ENCODE peak calls at places on chromosomes 7 and 10, in ten cellular contexts. H, Q, K, X, R, Y, O, T, M and Z are unnamed samples.

GRCh38 chr7:27166475-27167169 is 1.3 kb upstream of the HOXA9 start:
- DNase-seq in K (no peak), X (peak; percentile 32), T (no peak), O (no peak), R (no peak), H (no peak), M (peak; percentile 50), Q (no peak), Y (no peak), Z (no peak)

GRCh38 chr7:78018541-78019456 is 220.2 kb downstream of the PHTF2 start:
- DNase-seq in K (no peak), X (peak; percentile 39), M (peak; percentile 58), O (no peak), H (peak; percentile 14), Y (peak; percentile 30), R (peak; percentile 76), Q (no peak), T (peak; percentile 35), Z (no peak)

GRCh38 chr10:484441-484924 is 205.0 kb downstream of the DIP2C start:
- DNase-seq in Q (no peak), Y (no peak), M (no peak), T (peak; percentile 84), O (no peak), K (no peak), R (peak; percentile 57), H (peak; percentile 69), X (no peak), Z (no peak)

GRCh38 chr10:95537543-95537930 is 23.6 kb downstream of the SORBS1 start:
- DNase-seq in O (no peak), R (no peak), T (no peak), M (no peak), X (no peak), H (no peak), K (no peak), Y (no peak), Q (no peak), Z (no peak)

GRCh38 chr7:150379590-150380379 is 655 bp downstream of the ZNF775 start:
- DNase-seq in O (no peak), Q (no peak), Y (no peak), T (no peak), M (no peak), K (no peak), R (no peak), X (no peak), H (no peak), Z (peak; percentile 38)

GRCh38 chr7:47724335-47724982 is 142.5 kb upstream of the TNS3 start:
- DNase-seq in T (peak; percentile 95), M (no peak), Y (no peak), K (peak; percentile 82), R (no peak), O (peak; percentile 59), H (peak; percentile 76), X (no peak), Q (no peak), Z (peak; percentile 47)

GRCh38 chr10:29861811-29862505 is 197.4 kb downstream of the JCAD start:
- DNase-seq in Y (no peak), K (no peak), Q (no peak), O (no peak), H (no peak), R (no peak), M (no peak), T (no peak), X (no peak), Z (no peak)

GRCh38 chr7:44697136-44698045 is 51.3 kb upstream of the ZMIZ2 start:
- DNase-seq in M (no peak), T (no peak), Y (no peak), H (no peak), X (no peak), Q (no peak), R (no peak), O (no peak), K (no peak), Z (no peak)

GRCh38 chr7:142420554-142421362 is 162.9 kb upstream of the PRSS58 start:
- DNase-seq in Q (no peak), O (no peak), R (no peak), X (no peak), T (peak; percentile 65), M (no peak), K (no peak), Y (no peak), H (peak; percentile 43), Z (peak; percentile 49)

DNA sequence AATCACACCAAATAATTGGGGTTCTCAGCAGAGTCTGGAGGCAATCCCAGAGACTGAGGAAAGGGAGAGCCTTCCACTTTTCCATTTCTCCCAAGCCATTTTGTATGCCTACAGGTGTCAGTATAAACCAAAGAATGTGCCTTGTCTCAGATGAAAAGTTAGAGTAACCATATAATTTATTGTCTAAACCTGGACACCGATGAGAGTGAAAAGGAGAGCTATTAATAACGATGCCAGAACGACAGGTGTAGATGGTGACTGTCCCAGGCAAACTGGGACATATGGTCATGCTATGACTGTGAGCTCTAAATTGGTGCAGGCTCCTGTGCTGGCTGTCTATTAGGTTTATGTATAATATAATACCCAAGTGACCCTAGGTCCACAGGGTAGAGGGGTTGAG is 219.6 kb downstream of the ARHGAP12 start:
- DNase-seq in Y (no peak), X (no peak), H (no peak), T (peak; percentile 43), R (no peak), O (no peak), K (no peak), Q (no peak), M (no peak), Z (no peak)
- TF ChIP-seq CTCF in Y (no peak), X (peak; percentile 21), H (peak; percentile 26), T (peak; percentile 42), R (no peak), O (no peak), K (peak; percentile 5), Q (no peak), M (no peak), Z (peak; percentile 22)

DNA sequence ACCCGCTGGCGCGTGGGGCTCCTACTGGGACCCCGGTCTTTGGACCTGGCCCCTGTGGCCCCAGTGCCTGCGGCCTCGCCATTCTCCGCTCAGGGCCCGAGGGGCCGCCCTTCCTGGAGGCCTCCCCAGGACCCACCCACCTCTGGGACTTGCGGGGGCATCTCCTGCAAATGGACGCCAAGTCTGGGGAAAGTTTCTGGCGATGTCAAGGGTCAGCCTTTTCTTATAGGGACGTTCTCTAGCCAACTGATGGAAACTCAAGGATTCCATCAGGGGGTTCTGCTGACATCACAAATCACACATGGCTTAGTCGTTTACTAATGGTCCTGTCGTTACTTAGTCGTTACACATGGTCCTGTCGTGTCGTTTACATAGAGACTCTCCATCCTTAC is 57.7 kb upstream of the RHOBTB1 start:
- DNase-seq in Y (no peak), O (no peak), X (peak; percentile 17), Q (no peak), R (no peak), T (no peak), M (no peak), H (no peak), K (no peak), Z (peak; percentile 33)
- H3K4me3 ChIP-seq in Y (peak overlapping the region; percentile 60), O (peak overlapping the region; percentile 50), X (peak overlapping the region; percentile 2), Q (peak overlapping the region; percentile 19), R (peak overlapping the region; percentile 28), T (peak overlapping the region; percentile 61), M (peak overlapping the region; percentile 54), H (peak overlapping the region; percentile 75), K (peak overlapping the region; percentile 70), Z (peak overlapping the region; percentile 42)

GRCh38 chr10:43078986-43079273 is 2.1 kb downstream of the RET start:
- DNase-seq in Y (no peak), K (no peak), O (no peak), T (peak; percentile 39), Q (no peak), H (peak; percentile 9), M (no peak), X (no peak), R (no peak), Z (no peak)
- TF ChIP-seq CTCF in Y (no peak), K (peak; percentile 39), O (peak; percentile 45), T (peak; percentile 74), Q (peak; percentile 9), H (peak; percentile 72), M (no peak), X (no peak), R (peak; percentile 17), Z (peak; percentile 69)

DNA sequence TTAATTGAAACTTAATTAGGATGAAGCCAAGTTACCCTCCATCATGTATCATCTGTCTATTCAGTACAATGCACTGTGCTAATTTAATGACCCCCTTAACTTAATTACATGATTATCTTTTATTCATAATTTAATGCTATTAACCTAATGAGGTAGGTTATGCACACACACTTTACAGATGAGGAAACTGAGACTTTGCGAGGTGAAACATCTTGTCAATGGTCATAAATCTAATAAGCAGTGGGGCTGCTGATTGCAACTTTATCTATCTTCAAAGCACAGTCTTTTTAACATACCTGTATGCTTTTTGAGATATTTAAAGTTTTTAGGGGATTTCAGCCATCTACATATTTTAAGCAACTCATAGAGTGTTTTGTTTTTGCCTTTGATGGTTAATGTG is 547 bp downstream of the MACC1 start:
- DNase-seq in Q (no peak), X (no peak), M (no peak), T (no peak), K (no peak), O (no peak), R (no peak), H (no peak), Y (no peak), Z (no peak)
- H3K4me3 ChIP-seq in Q (no peak overlapping the region), X (no peak overlapping the region), M (peak overlapping the region; percentile 46), T (no peak overlapping the region), K (no peak overlapping the region), O (no peak overlapping the region), R (no peak overlapping the region), H (no peak overlapping the region), Y (no peak overlapping the region), Z (peak overlapping the region; percentile 60)

DNA sequence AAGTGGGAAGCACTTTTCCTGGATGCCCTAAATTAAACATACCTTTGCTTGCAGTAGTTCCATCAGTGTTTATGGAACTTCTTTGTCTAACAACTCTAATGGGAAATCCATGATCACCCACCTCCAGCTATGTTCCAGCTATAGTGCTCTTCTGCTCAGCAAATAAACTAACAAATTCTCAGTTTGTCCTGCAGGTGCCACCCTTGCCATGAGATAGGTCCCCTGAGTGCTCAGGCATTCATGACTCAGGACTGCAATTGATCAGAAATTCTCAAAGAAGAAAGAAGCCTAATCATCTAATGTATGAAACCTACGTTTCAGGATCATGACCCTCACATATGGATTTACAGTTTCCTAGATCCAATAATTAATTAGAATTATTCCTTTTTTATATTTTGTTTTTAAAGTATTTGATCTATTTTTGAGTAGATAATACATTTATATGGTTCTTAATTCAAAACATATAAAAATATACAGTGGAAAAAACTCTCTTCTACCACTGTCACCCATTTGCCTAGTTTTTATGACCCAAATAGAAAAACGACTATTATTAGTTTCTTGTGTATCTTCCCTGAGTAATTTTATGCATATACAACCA is 48.7 kb upstream of the DYNC1I1 start:
- DNase-seq in Q (no peak), O (no peak), T (peak; percentile 76), K (no peak), R (no peak), Y (no peak), X (no peak), M (no peak), H (peak; percentile 48), Z (peak; percentile 61)
- TF ChIP-seq CTCF in Q (peak; percentile 50), O (no peak), T (peak; percentile 66), K (no peak), R (peak; percentile 16), Y (peak; percentile 64), X (peak; percentile 20), M (no peak), H (peak; percentile 67), Z (peak; percentile 58)